ENCODE peak calls at places on chromosomes 13 and 19, in seven cellular contexts. N, P, A, Y, Q, S and J are unnamed samples.

GRCh38 chr19:49637865-49638350 is 2.0 kb downstream of the RRAS start:
- DNase-seq in N (peak; percentile 95), P (no peak), A (peak; percentile 54), Y (peak; percentile 53), Q (no peak), S (peak; percentile 87), J (no peak)

GRCh38 chr13:51844862-51845573 is at the start of gene TMEM272:
- DNase-seq in N (no peak), P (peak; percentile 73), A (no peak), Y (peak; percentile 83), Q (no peak), S (peak; percentile 64), J (peak; percentile 26)

GRCh38 chr13:106083620-106084350 is 451.7 kb downstream of the EFNB2 start:
- DNase-seq in N (peak; percentile 55), P (peak; percentile 13), A (peak; percentile 31), Y (peak; percentile 40), Q (no peak), S (no peak), J (peak; percentile 34)

GRCh38 chr13:27644302-27644701 is 22.6 kb downstream of the POLR1D start:
- DNase-seq in N (no peak), P (no peak), A (peak; percentile 95), Y (no peak), Q (no peak), S (no peak), J (no peak)

GRCh38 chr19:13797870-13798269 is 2.6 kb downstream of the ZSWIM4 start:
- DNase-seq in N (no peak), P (no peak), A (peak; percentile 90), Y (no peak), Q (no peak), S (peak; percentile 62), J (no peak)

GRCh38 chr13:99640260-99640659 is 139.0 kb downstream of the TM9SF2 start:
- DNase-seq in N (no peak), P (no peak), A (no peak), Y (no peak), Q (no peak), S (no peak), J (no peak)

GRCh38 chr13:61029064-61029463 is 386.6 kb downstream of the PCDH20 start:
- DNase-seq in N (no peak), P (no peak), A (no peak), Y (no peak), Q (no peak), S (no peak), J (peak; percentile 2)

GRCh38 chr13:36736119-36736726 is 62.4 kb downstream of the SERTM1 start:
- DNase-seq in N (no peak), P (peak; percentile 12), A (peak; percentile 37), Y (peak; percentile 63), Q (no peak), S (no peak), J (peak; percentile 54)

GRCh38 chr13:74979703-74980102 is 502.3 kb downstream of the TBC1D4 start:
- DNase-seq in N (no peak), P (no peak), A (no peak), Y (no peak), Q (no peak), S (no peak), J (no peak)

GRCh38 chr13:104181526-104182231 is 1115.5 kb upstream of the SLC10A2 start:
- DNase-seq in N (no peak), P (no peak), A (no peak), Y (no peak), Q (no peak), S (no peak), J (no peak)

GRCh38 chr13:111536239-111536638 is 215.8 kb downstream of the TEX29 start:
- DNase-seq in N (no peak), P (no peak), A (no peak), Y (no peak), Q (no peak), S (no peak), J (no peak)

GRCh38 chr13:75566658-75567057 is 17.1 kb downstream of the UCHL3 start:
- DNase-seq in N (no peak), P (no peak), A (peak; percentile 10), Y (no peak), Q (no peak), S (no peak), J (no peak)

GRCh38 chr19:3389876-3390361 is 23.5 kb downstream of the NFIC start:
- DNase-seq in N (no peak), P (no peak), A (no peak), Y (no peak), Q (no peak), S (no peak), J (no peak)

GRCh38 chr13:44929691-44930090 is 59.6 kb downstream of the NUFIP1 start:
- DNase-seq in N (no peak), P (no peak), A (no peak), Y (no peak), Q (no peak), S (no peak), J (no peak)

GRCh38 chr13:48730971-48731658 is 77.4 kb downstream of the CYSLTR2 start:
- DNase-seq in N (no peak), P (no peak), A (peak; percentile 78), Y (no peak), Q (no peak), S (no peak), J (no peak)

GRCh38 chr13:79245937-79246574 is 160.0 kb downstream of the RBM26 start:
- DNase-seq in N (no peak), P (no peak), A (no peak), Y (no peak), Q (no peak), S (no peak), J (peak; percentile 55)

GRCh38 chr19:44548736-44549135 is 19.3 kb upstream of the CEACAM20 start:
- DNase-seq in N (no peak), P (no peak), A (peak; percentile 66), Y (no peak), Q (no peak), S (no peak), J (no peak)

GRCh38 chr13:112509190-112509589 is 78.8 kb downstream of the TUBGCP3 start:
- DNase-seq in N (no peak), P (no peak), A (no peak), Y (no peak), Q (no peak), S (peak; percentile 60), J (no peak)

GRCh38 chr13:22061371-22061805 is 390.5 kb downstream of the FGF9 start:
- DNase-seq in N (no peak), P (peak; percentile 39), A (no peak), Y (no peak), Q (no peak), S (no peak), J (peak; percentile 79)

GRCh38 chr13:93248627-93249047 is 22.0 kb downstream of the GPC6 start:
- DNase-seq in N (no peak), P (no peak), A (peak; percentile 66), Y (peak; percentile 83), Q (no peak), S (peak; percentile 68), J (no peak)

GRCh38 chr19:54646331-54646841 is 16.1 kb downstream of the LILRB1 start:
- DNase-seq in N (no peak), P (no peak), A (no peak), Y (no peak), Q (no peak), S (no peak), J (no peak)

GRCh38 chr13:32048816-32049215 is 17.2 kb downstream of the FRY start:
- DNase-seq in N (no peak), P (no peak), A (no peak), Y (peak; percentile 26), Q (no peak), S (no peak), J (no peak)

GRCh38 chr19:1683869-1684572 is 31.6 kb upstream of the TCF3 start:
- DNase-seq in N (no peak), P (no peak), A (no peak), Y (no peak), Q (no peak), S (no peak), J (no peak)

GRCh38 chr13:75705395-75705794 is 69.3 kb downstream of the LMO7 start:
- DNase-seq in N (no peak), P (no peak), A (peak; percentile 93), Y (no peak), Q (no peak), S (no peak), J (no peak)

GRCh38 chr19:35204799-35205732 is 23.5 kb downstream of the FAM187B start:
- DNase-seq in N (peak; percentile 54), P (peak; percentile 63), A (no peak), Y (no peak), Q (peak; percentile 80), S (no peak), J (peak; percentile 90)

GRCh38 chr13:83340170-83340569 is 542.1 kb downstream of the SLITRK1 start:
- DNase-seq in N (no peak), P (no peak), A (no peak), Y (no peak), Q (no peak), S (no peak), J (peak; percentile 1)

GRCh38 chr19:46391296-46392251 is 21.8 kb downstream of the CCDC8 start:
- DNase-seq in N (no peak), P (no peak), A (no peak), Y (no peak), Q (no peak), S (peak; percentile 41), J (no peak)

GRCh38 chr13:32381539-32381938 is 46.4 kb downstream of the N4BP2L1 start:
- DNase-seq in N (no peak), P (peak; percentile 23), A (peak; percentile 1), Y (peak; percentile 19), Q (no peak), S (no peak), J (peak; percentile 45)

GRCh38 chr13:33927315-33927714 is 109.4 kb downstream of the RFC3 start:
- DNase-seq in N (no peak), P (no peak), A (peak; percentile 60), Y (no peak), Q (no peak), S (no peak), J (no peak)

GRCh38 chr13:110137677-110138008 is 169.3 kb downstream of the COL4A1 start:
- DNase-seq in N (peak; percentile 37), P (peak; percentile 78), A (peak; percentile 37), Y (no peak), Q (no peak), S (peak; percentile 54), J (peak; percentile 69)

GRCh38 chr13:86838411-86839120 is 832.6 kb upstream of the SLITRK5 start:
- DNase-seq in N (no peak), P (no peak), A (no peak), Y (no peak), Q (no peak), S (no peak), J (no peak)

GRCh38 chr19:33403221-33403972 is 29.9 kb downstream of the CEBPG start:
- DNase-seq in N (peak; percentile 69), P (peak; percentile 18), A (no peak), Y (peak; percentile 6), Q (peak; percentile 30), S (peak; percentile 71), J (no peak)

GRCh38 chr19:30144242-30144758 is 202.3 kb downstream of the URI1 start:
- DNase-seq in N (no peak), P (no peak), A (no peak), Y (no peak), Q (peak; percentile 27), S (no peak), J (no peak)

GRCh38 chr19:19544257-19545127 is 6.4 kb downstream of the CILP2 start:
- DNase-seq in N (no peak), P (no peak), A (no peak), Y (peak; percentile 8), Q (no peak), S (no peak), J (no peak)

GRCh38 chr13:99654076-99654475 is 152.8 kb downstream of the TM9SF2 start:
- DNase-seq in N (no peak), P (no peak), A (no peak), Y (no peak), Q (no peak), S (no peak), J (no peak)